ENCODE peak calls at places on chromosome 20, in eight cellular contexts. E is adipocyte; Q is NCI-H1930; B is naive thymus-derived CD8-positive, alpha-beta T cell; G is astrocyte of the spinal cord; O is AG08395; W is KBM-7; D is head of caudate nucleus. M is an unnamed sample.

GRCh38 chr20:3751664-3752385 is 15.7 kb downstream of the ADISSP start:
- DNase-seq in E (no peak), Q (peak), B (peak), G (no peak), O (no peak), W (no peak), D (peak), M (no peak)

GRCh38 chr20:46624941-46625340 is 26.3 kb downstream of the SLC13A3 start:
- DNase-seq in E (no peak), Q (no peak), B (no peak), G (no peak), O (no peak), W (peak), D (no peak), M (no peak)

GRCh38 chr20:53677447-53678314 is 84.0 kb upstream of the ZNF217 start:
- DNase-seq in E (peak), Q (no peak), B (peak), G (no peak), O (no peak), W (peak), D (no peak), M (no peak)

GRCh38 chr20:58753267-58753928 is 60.8 kb downstream of the NPEPL1 start:
- DNase-seq in E (no peak), Q (no peak), B (no peak), G (no peak), O (no peak), W (no peak), D (no peak), M (no peak)

GRCh38 chr20:25120462-25120861 is 38.5 kb upstream of the VSX1 start:
- DNase-seq in E (no peak), Q (no peak), B (no peak), G (no peak), O (no peak), W (no peak), D (no peak), M (no peak)

GRCh38 chr20:35093245-35093884 is 758 bp upstream of the TRPC4AP start:
- DNase-seq in E (peak), Q (no peak), B (no peak), G (peak), O (peak), W (peak), D (no peak), M (peak)

GRCh38 chr20:33995053-33995816 is 1.5 kb downstream of the RALY start:
- DNase-seq in E (peak), Q (no peak), B (no peak), G (peak), O (no peak), W (peak), D (no peak), M (no peak)

GRCh38 chr20:62134735-62135231 is 8.4 kb downstream of the PSMA7 start:
- DNase-seq in E (peak), Q (no peak), B (no peak), G (no peak), O (peak), W (no peak), D (no peak), M (peak)

GRCh38 chr20:44754554-44754953 is 8.9 kb downstream of the KCNK15 start:
- DNase-seq in E (no peak), Q (no peak), B (no peak), G (no peak), O (no peak), W (no peak), D (no peak), M (no peak)

GRCh38 chr20:62782149-62782892 is 14.0 kb upstream of the MRGBP start:
- DNase-seq in E (no peak), Q (no peak), B (no peak), G (no peak), O (no peak), W (no peak), D (no peak), M (no peak)

GRCh38 chr20:49446808-49447207 is 35.7 kb downstream of the KCNB1 start:
- DNase-seq in E (peak), Q (no peak), B (no peak), G (no peak), O (no peak), W (peak), D (no peak), M (peak)

GRCh38 chr20:57013741-57014140 is 252.7 kb downstream of the BMP7 start:
- DNase-seq in E (peak), Q (no peak), B (no peak), G (no peak), O (no peak), W (peak), D (no peak), M (no peak)

GRCh38 chr20:13325033-13325432 is 104.0 kb downstream of the ISM1 start:
- DNase-seq in E (peak), Q (no peak), B (no peak), G (peak), O (peak), W (peak), D (no peak), M (no peak)

GRCh38 chr20:609371-609964 is 641 bp downstream of the TCF15 start:
- DNase-seq in E (no peak), Q (no peak), B (no peak), G (no peak), O (no peak), W (no peak), D (no peak), M (no peak)

GRCh38 chr20:4666001-4666470 is 55.7 kb upstream of the PRND start:
- DNase-seq in E (peak), Q (no peak), B (no peak), G (peak), O (no peak), W (peak), D (no peak), M (peak)

GRCh38 chr20:10864076-10864672 is 190.4 kb upstream of the JAG1 start:
- DNase-seq in E (peak), Q (no peak), B (no peak), G (no peak), O (peak), W (no peak), D (no peak), M (no peak)

GRCh38 chr20:31595654-31596411 is 9.3 kb upstream of the ID1 start:
- DNase-seq in E (peak), Q (no peak), B (no peak), G (peak), O (peak), W (peak), D (no peak), M (peak)

GRCh38 chr20:37990571-37991151 is 42.6 kb downstream of the TTI1 start:
- DNase-seq in E (peak), Q (no peak), B (no peak), G (peak), O (peak), W (peak), D (no peak), M (no peak)

GRCh38 chr20:56702931-56703840 is 74.1 kb downstream of the TFAP2C start:
- DNase-seq in E (no peak), Q (no peak), B (no peak), G (no peak), O (no peak), W (no peak), D (peak), M (no peak)

GRCh38 chr20:34190679-34191090 is 50.5 kb upstream of the ASIP start:
- DNase-seq in E (peak), Q (peak), B (peak), G (peak), O (peak), W (peak), D (peak), M (peak)

GRCh38 chr20:34791289-34792020 is 34.0 kb downstream of the NCOA6 start:
- DNase-seq in E (peak), Q (no peak), B (no peak), G (peak), O (peak), W (no peak), D (no peak), M (peak)

GRCh38 chr20:41034239-41034638 is 5.6 kb downstream of the TOP1 start:
- DNase-seq in E (no peak), Q (no peak), B (no peak), G (no peak), O (no peak), W (no peak), D (no peak), M (no peak)

GRCh38 chr20:46218656-46219055 is 89.6 kb downstream of the CDH22 start:
- DNase-seq in E (no peak), Q (no peak), B (no peak), G (no peak), O (no peak), W (no peak), D (peak), M (no peak)

GRCh38 chr20:63568986-63569949 is 4.8 kb downstream of the HELZ2 start:
- DNase-seq in E (no peak), Q (no peak), B (no peak), G (no peak), O (no peak), W (no peak), D (no peak), M (no peak)

GRCh38 chr20:33277471-33278441 is 5.3 kb upstream of the BPIFB1 start:
- DNase-seq in E (no peak), Q (no peak), B (no peak), G (no peak), O (no peak), W (no peak), D (no peak), M (no peak)

M was measured in stromal cell of bone marrow.